ENCODE peak calls at places on chromosomes 1 and 21, in nine cellular contexts. One of them, this sample, is unnamed.

GRCh38 chr1:230141002-230141648 is 74.1 kb downstream of the GALNT2 start:
- DNase-seq in memory B cell: no peak
- DNase-seq in substantia nigra: no peak
- DNase-seq in NCI-H526 treated with DMSO at 0.1 percent for 48 hours: no peak
- DNase-seq in central memory CD4-positive, alpha-beta T cell: no peak
- DNase-seq in amniotic epithelial cell: peak; percentile 82
- DNase-seq in NCI-H1092 treated with DMSO at 0.1 percent for 48 hours: no peak
- DNase-seq in RPMI8226: no peak
- DNase-seq in fibroblast of lung: peak; percentile 75
- DNase-seq in this sample: no peak

GRCh38 chr21:31326478-31327247 is 17.4 kb downstream of the TIAM1 start:
- DNase-seq in memory B cell: peak; percentile 37
- DNase-seq in substantia nigra: no peak
- DNase-seq in NCI-H526 treated with DMSO at 0.1 percent for 48 hours: no peak
- DNase-seq in central memory CD4-positive, alpha-beta T cell: peak; percentile 58
- DNase-seq in amniotic epithelial cell: no peak
- DNase-seq in NCI-H1092 treated with DMSO at 0.1 percent for 48 hours: no peak
- DNase-seq in RPMI8226: no peak
- DNase-seq in fibroblast of lung: peak; percentile 60
- DNase-seq in this sample: no peak

GRCh38 chr1:231315887-231316286 is 21.8 kb downstream of the EXOC8 start:
- DNase-seq in memory B cell: peak; percentile 30
- DNase-seq in substantia nigra: no peak
- DNase-seq in NCI-H526 treated with DMSO at 0.1 percent for 48 hours: no peak
- DNase-seq in central memory CD4-positive, alpha-beta T cell: no peak
- DNase-seq in amniotic epithelial cell: peak; percentile 42
- DNase-seq in NCI-H1092 treated with DMSO at 0.1 percent for 48 hours: peak; percentile 37
- DNase-seq in RPMI8226: peak; percentile 64
- DNase-seq in fibroblast of lung: no peak
- DNase-seq in this sample: peak; percentile 26

GRCh38 chr1:27348861-27349783 is 7.3 kb downstream of the SYTL1 start:
- DNase-seq in memory B cell: no peak
- DNase-seq in substantia nigra: no peak
- DNase-seq in NCI-H526 treated with DMSO at 0.1 percent for 48 hours: peak; percentile 77
- DNase-seq in central memory CD4-positive, alpha-beta T cell: peak; percentile 15
- DNase-seq in amniotic epithelial cell: no peak
- DNase-seq in NCI-H1092 treated with DMSO at 0.1 percent for 48 hours: peak; percentile 66
- DNase-seq in RPMI8226: peak; percentile 90
- DNase-seq in fibroblast of lung: peak; percentile 45
- DNase-seq in this sample: peak; percentile 78

GRCh38 chr1:42851960-42852607 is 5.7 kb downstream of the ZNF691 start:
- DNase-seq in memory B cell: no peak
- DNase-seq in substantia nigra: no peak
- DNase-seq in NCI-H526 treated with DMSO at 0.1 percent for 48 hours: no peak
- DNase-seq in central memory CD4-positive, alpha-beta T cell: no peak
- DNase-seq in amniotic epithelial cell: no peak
- DNase-seq in NCI-H1092 treated with DMSO at 0.1 percent for 48 hours: no peak
- DNase-seq in RPMI8226: no peak
- DNase-seq in fibroblast of lung: no peak
- DNase-seq in this sample: no peak

GRCh38 chr1:229300099-229300757 is 29.3 kb downstream of the RAB4A start:
- DNase-seq in memory B cell: no peak
- DNase-seq in substantia nigra: no peak
- DNase-seq in NCI-H526 treated with DMSO at 0.1 percent for 48 hours: no peak
- DNase-seq in central memory CD4-positive, alpha-beta T cell: no peak
- DNase-seq in amniotic epithelial cell: no peak
- DNase-seq in NCI-H1092 treated with DMSO at 0.1 percent for 48 hours: no peak
- DNase-seq in RPMI8226: no peak
- DNase-seq in fibroblast of lung: no peak
- DNase-seq in this sample: no peak

GRCh38 chr1:179825798-179826460 is 51.7 kb downstream of the TOR1AIP2 start:
- DNase-seq in memory B cell: no peak
- DNase-seq in substantia nigra: no peak
- DNase-seq in NCI-H526 treated with DMSO at 0.1 percent for 48 hours: no peak
- DNase-seq in central memory CD4-positive, alpha-beta T cell: no peak
- DNase-seq in amniotic epithelial cell: no peak
- DNase-seq in NCI-H1092 treated with DMSO at 0.1 percent for 48 hours: no peak
- DNase-seq in RPMI8226: no peak
- DNase-seq in fibroblast of lung: no peak
- DNase-seq in this sample: no peak

GRCh38 chr1:186623547-186623946 is 56.7 kb downstream of the PTGS2 start:
- DNase-seq in memory B cell: no peak
- DNase-seq in substantia nigra: no peak
- DNase-seq in NCI-H526 treated with DMSO at 0.1 percent for 48 hours: no peak
- DNase-seq in central memory CD4-positive, alpha-beta T cell: no peak
- DNase-seq in amniotic epithelial cell: no peak
- DNase-seq in NCI-H1092 treated with DMSO at 0.1 percent for 48 hours: no peak
- DNase-seq in RPMI8226: no peak
- DNase-seq in fibroblast of lung: no peak
- DNase-seq in this sample: no peak

GRCh38 chr1:193025218-193025617 is 33.9 kb downstream of the UCHL5 start:
- DNase-seq in memory B cell: no peak
- DNase-seq in substantia nigra: no peak
- DNase-seq in NCI-H526 treated with DMSO at 0.1 percent for 48 hours: no peak
- DNase-seq in central memory CD4-positive, alpha-beta T cell: no peak
- DNase-seq in amniotic epithelial cell: no peak
- DNase-seq in NCI-H1092 treated with DMSO at 0.1 percent for 48 hours: no peak
- DNase-seq in RPMI8226: no peak
- DNase-seq in fibroblast of lung: no peak
- DNase-seq in this sample: no peak

GRCh38 chr1:205356424-205357151 is at the start of gene KLHDC8A:
- DNase-seq in memory B cell: no peak
- DNase-seq in substantia nigra: no peak
- DNase-seq in NCI-H526 treated with DMSO at 0.1 percent for 48 hours: no peak
- DNase-seq in central memory CD4-positive, alpha-beta T cell: no peak
- DNase-seq in amniotic epithelial cell: peak; percentile 21
- DNase-seq in NCI-H1092 treated with DMSO at 0.1 percent for 48 hours: peak; percentile 91
- DNase-seq in RPMI8226: no peak
- DNase-seq in fibroblast of lung: peak; percentile 51
- DNase-seq in this sample: no peak

GRCh38 chr1:224406216-224406615 is 28.4 kb downstream of the WDR26 start:
- DNase-seq in memory B cell: no peak
- DNase-seq in substantia nigra: no peak
- DNase-seq in NCI-H526 treated with DMSO at 0.1 percent for 48 hours: no peak
- DNase-seq in central memory CD4-positive, alpha-beta T cell: no peak
- DNase-seq in amniotic epithelial cell: no peak
- DNase-seq in NCI-H1092 treated with DMSO at 0.1 percent for 48 hours: no peak
- DNase-seq in RPMI8226: no peak
- DNase-seq in fibroblast of lung: peak; percentile 26
- DNase-seq in this sample: no peak

GRCh38 chr1:156106624-156107488 is 7.7 kb upstream of the LMNA start:
- DNase-seq in memory B cell: no peak
- DNase-seq in substantia nigra: no peak
- DNase-seq in NCI-H526 treated with DMSO at 0.1 percent for 48 hours: peak; percentile 86
- DNase-seq in central memory CD4-positive, alpha-beta T cell: no peak
- DNase-seq in amniotic epithelial cell: no peak
- DNase-seq in NCI-H1092 treated with DMSO at 0.1 percent for 48 hours: no peak
- DNase-seq in RPMI8226: no peak
- DNase-seq in fibroblast of lung: peak; percentile 54
- DNase-seq in this sample: peak; percentile 71

GRCh38 chr1:83615379-83615778 is 383.6 kb downstream of the TTLL7 start:
- DNase-seq in memory B cell: no peak
- DNase-seq in substantia nigra: no peak
- DNase-seq in NCI-H526 treated with DMSO at 0.1 percent for 48 hours: no peak
- DNase-seq in central memory CD4-positive, alpha-beta T cell: no peak
- DNase-seq in amniotic epithelial cell: no peak
- DNase-seq in NCI-H1092 treated with DMSO at 0.1 percent for 48 hours: no peak
- DNase-seq in RPMI8226: no peak
- DNase-seq in fibroblast of lung: no peak
- DNase-seq in this sample: no peak

GRCh38 chr1:173451981-173452380 is 25.2 kb upstream of the PRDX6 start:
- DNase-seq in memory B cell: no peak
- DNase-seq in substantia nigra: no peak
- DNase-seq in NCI-H526 treated with DMSO at 0.1 percent for 48 hours: no peak
- DNase-seq in central memory CD4-positive, alpha-beta T cell: no peak
- DNase-seq in amniotic epithelial cell: peak; percentile 21
- DNase-seq in NCI-H1092 treated with DMSO at 0.1 percent for 48 hours: peak; percentile 76
- DNase-seq in RPMI8226: no peak
- DNase-seq in fibroblast of lung: peak; percentile 31
- DNase-seq in this sample: peak; percentile 97

GRCh38 chr1:60904079-60904852 is 178.1 kb upstream of the NFIA start:
- DNase-seq in memory B cell: no peak
- DNase-seq in substantia nigra: peak; percentile 23
- DNase-seq in NCI-H526 treated with DMSO at 0.1 percent for 48 hours: no peak
- DNase-seq in central memory CD4-positive, alpha-beta T cell: no peak
- DNase-seq in amniotic epithelial cell: no peak
- DNase-seq in NCI-H1092 treated with DMSO at 0.1 percent for 48 hours: no peak
- DNase-seq in RPMI8226: no peak
- DNase-seq in fibroblast of lung: peak; percentile 36
- DNase-seq in this sample: peak; percentile 29

GRCh38 chr1:54362881-54363340 is 43.3 kb downstream of the SSBP3 start:
- DNase-seq in memory B cell: no peak
- DNase-seq in substantia nigra: no peak
- DNase-seq in NCI-H526 treated with DMSO at 0.1 percent for 48 hours: no peak
- DNase-seq in central memory CD4-positive, alpha-beta T cell: no peak
- DNase-seq in amniotic epithelial cell: peak; percentile 33
- DNase-seq in NCI-H1092 treated with DMSO at 0.1 percent for 48 hours: no peak
- DNase-seq in RPMI8226: no peak
- DNase-seq in fibroblast of lung: no peak
- DNase-seq in this sample: no peak

GRCh38 chr1:73593379-73593778 is 604.6 kb downstream of the LRRIQ3 start:
- DNase-seq in memory B cell: no peak
- DNase-seq in substantia nigra: no peak
- DNase-seq in NCI-H526 treated with DMSO at 0.1 percent for 48 hours: peak; percentile 35
- DNase-seq in central memory CD4-positive, alpha-beta T cell: no peak
- DNase-seq in amniotic epithelial cell: peak; percentile 3
- DNase-seq in NCI-H1092 treated with DMSO at 0.1 percent for 48 hours: peak; percentile 18
- DNase-seq in RPMI8226: peak; percentile 17
- DNase-seq in fibroblast of lung: peak; percentile 79
- DNase-seq in this sample: no peak

GRCh38 chr1:200780545-200781444 is 42.1 kb downstream of the CAMSAP2 start:
- DNase-seq in memory B cell: no peak
- DNase-seq in substantia nigra: no peak
- DNase-seq in NCI-H526 treated with DMSO at 0.1 percent for 48 hours: no peak
- DNase-seq in central memory CD4-positive, alpha-beta T cell: no peak
- DNase-seq in amniotic epithelial cell: peak; percentile 16
- DNase-seq in NCI-H1092 treated with DMSO at 0.1 percent for 48 hours: no peak
- DNase-seq in RPMI8226: peak; percentile 77
- DNase-seq in fibroblast of lung: peak; percentile 34
- DNase-seq in this sample: no peak

GRCh38 chr1:233661376-233662159 is 47.7 kb downstream of the KCNK1 start:
- DNase-seq in memory B cell: no peak
- DNase-seq in substantia nigra: no peak
- DNase-seq in NCI-H526 treated with DMSO at 0.1 percent for 48 hours: no peak
- DNase-seq in central memory CD4-positive, alpha-beta T cell: no peak
- DNase-seq in amniotic epithelial cell: no peak
- DNase-seq in NCI-H1092 treated with DMSO at 0.1 percent for 48 hours: no peak
- DNase-seq in RPMI8226: peak; percentile 86
- DNase-seq in fibroblast of lung: no peak
- DNase-seq in this sample: no peak

GRCh38 chr1:236465959-236466303 is 57.9 kb upstream of the LGALS8 start:
- DNase-seq in memory B cell: peak; percentile 23
- DNase-seq in substantia nigra: no peak
- DNase-seq in NCI-H526 treated with DMSO at 0.1 percent for 48 hours: no peak
- DNase-seq in central memory CD4-positive, alpha-beta T cell: peak; percentile 52
- DNase-seq in amniotic epithelial cell: no peak
- DNase-seq in NCI-H1092 treated with DMSO at 0.1 percent for 48 hours: no peak
- DNase-seq in RPMI8226: peak; percentile 30
- DNase-seq in fibroblast of lung: peak; percentile 1
- DNase-seq in this sample: no peak